ENCODE peak calls at places on chromosomes 13 and 19, in nine cellular contexts. K, U, R, H, S, P, A, C and E are unnamed samples.

GRCh38 chr13:52414051-52414450 is 8.1 kb upstream of the THSD1 start:
- DNase-seq in K (no peak), U (no peak), R (no peak), H (no peak), S (no peak), P (peak), A (no peak), C (peak), E (no peak)

GRCh38 chr19:49355890-49356289 is 6.3 kb downstream of the TEAD2 start:
- DNase-seq in K (peak), U (no peak), R (no peak), H (no peak), S (no peak), P (no peak), A (no peak), C (no peak), E (peak)

GRCh38 chr13:71880753-71881541 is 13.9 kb upstream of the DACH1 start:
- DNase-seq in K (no peak), U (no peak), R (no peak), H (no peak), S (no peak), P (peak), A (no peak), C (peak), E (no peak)

GRCh38 chr13:46575843-46576242 is 22.9 kb downstream of the LRCH1 start:
- DNase-seq in K (no peak), U (no peak), R (no peak), H (peak), S (peak), P (peak), A (peak), C (peak), E (peak)

GRCh38 chr19:34851277-34851804 is 75.4 kb upstream of the ZNF30 start:
- DNase-seq in K (no peak), U (no peak), R (no peak), H (peak), S (no peak), P (peak), A (no peak), C (no peak), E (peak)

GRCh38 chr13:43489168-43489730 is 297.5 kb downstream of the ENOX1 start:
- DNase-seq in K (no peak), U (no peak), R (no peak), H (no peak), S (no peak), P (no peak), A (peak), C (no peak), E (no peak)

GRCh38 chr13:106176103-106176502 is 359.4 kb downstream of the EFNB2 start:
- DNase-seq in K (no peak), U (no peak), R (no peak), H (no peak), S (no peak), P (no peak), A (no peak), C (no peak), E (no peak)

GRCh38 chr13:40408602-40409001 is 257.8 kb downstream of the FOXO1 start:
- DNase-seq in K (no peak), U (no peak), R (no peak), H (no peak), S (no peak), P (no peak), A (no peak), C (peak), E (peak)

GRCh38 chr19:9144920-9145319 is 4.7 kb downstream of the ZNF317 start:
- DNase-seq in K (no peak), U (no peak), R (no peak), H (no peak), S (peak), P (no peak), A (no peak), C (no peak), E (peak)

GRCh38 chr19:6753178-6754031 is 13.8 kb downstream of the SH2D3A start:
- DNase-seq in K (peak), U (peak), R (peak), H (peak), S (peak), P (no peak), A (peak), C (peak), E (peak)

GRCh38 chr13:111184685-111185401 is 69.7 kb downstream of the ARHGEF7 start:
- DNase-seq in K (no peak), U (peak), R (peak), H (no peak), S (peak), P (no peak), A (peak), C (no peak), E (no peak)

GRCh38 chr19:6402834-6403608 is 10.1 kb upstream of the GTF2F1 start:
- DNase-seq in K (no peak), U (no peak), R (no peak), H (no peak), S (peak), P (no peak), A (no peak), C (no peak), E (no peak)

GRCh38 chr19:51094696-51095279 is 12.1 kb upstream of the KLK14 start:
- DNase-seq in K (peak), U (peak), R (peak), H (peak), S (no peak), P (no peak), A (peak), C (no peak), E (peak)

GRCh38 chr13:96958286-96958891 is 35.9 kb downstream of the OXGR1 start:
- DNase-seq in K (no peak), U (peak), R (peak), H (no peak), S (peak), P (peak), A (no peak), C (peak), E (peak)

GRCh38 chr19:55640043-55640576 is 692 bp upstream of the ZNF580 start:
- DNase-seq in K (peak), U (peak), R (peak), H (no peak), S (peak), P (peak), A (peak), C (no peak), E (no peak)

GRCh38 chr19:16051254-16052025 is 24.9 kb upstream of the TPM4 start:
- DNase-seq in K (peak), U (no peak), R (no peak), H (no peak), S (peak), P (peak), A (no peak), C (peak), E (peak)

GRCh38 chr13:35600137-35600536 is 123.6 kb upstream of the MAB21L1 start:
- DNase-seq in K (no peak), U (no peak), R (no peak), H (no peak), S (peak), P (no peak), A (no peak), C (peak), E (no peak)

GRCh38 chr13:37701306-37701705 is 102.7 kb upstream of the POSTN start:
- DNase-seq in K (no peak), U (no peak), R (no peak), H (no peak), S (peak), P (no peak), A (no peak), C (no peak), E (peak)

GRCh38 chr13:83733293-83733692 is 149.0 kb downstream of the SLITRK1 start:
- DNase-seq in K (no peak), U (no peak), R (no peak), H (no peak), S (no peak), P (no peak), A (no peak), C (no peak), E (no peak)

GRCh38 chr19:41705393-41706174 is 2.8 kb upstream of the CEACAM5 start:
- DNase-seq in K (no peak), U (peak), R (peak), H (no peak), S (no peak), P (peak), A (no peak), C (peak), E (peak)

GRCh38 chr19:40599331-40600085 is 1.7 kb upstream of the LTBP4 start:
- DNase-seq in K (no peak), U (no peak), R (no peak), H (no peak), S (no peak), P (no peak), A (no peak), C (peak), E (no peak)

GRCh38 chr19:40600086-40600917 is 867 bp upstream of the LTBP4 start:
- DNase-seq in K (no peak), U (no peak), R (no peak), H (no peak), S (no peak), P (no peak), A (peak), C (no peak), E (no peak)

GRCh38 chr19:40598918-40599307 is 2.3 kb upstream of the LTBP4 start:
- DNase-seq in K (no peak), U (no peak), R (no peak), H (no peak), S (no peak), P (no peak), A (peak), C (no peak), E (no peak)

GRCh38 chr19:40603071-40603718 is 2.0 kb downstream of the LTBP4 start:
- DNase-seq in K (no peak), U (no peak), R (no peak), H (peak), S (peak), P (peak), A (peak), C (peak), E (no peak)

GRCh38 chr19:40601061-40601973 is at the start of gene LTBP4:
- DNase-seq in K (no peak), U (no peak), R (no peak), H (no peak), S (no peak), P (no peak), A (peak), C (no peak), E (no peak)
- TF ChIP-seq CTCF in K (peak), U (no peak), R (peak), H (no peak), S (no peak), P (no peak), A (peak), C (peak), E (no peak)

GRCh38 chr13:112624040-112624439 is 36.1 kb upstream of the TUBGCP3 start:
- DNase-seq in K (no peak), U (no peak), R (no peak), H (no peak), S (no peak), P (no peak), A (no peak), C (no peak), E (no peak)
- TF ChIP-seq CTCF in K (no peak), U (no peak), R (no peak), H (no peak), S (no peak), P (no peak), A (no peak), C (no peak), E (no peak)

GRCh38 chr19:45524575-45525129 is 17.4 kb downstream of the VASP start:
- DNase-seq in K (no peak), U (no peak), R (no peak), H (no peak), S (no peak), P (no peak), A (peak), C (no peak), E (no peak)

GRCh38 chr19:45526971-45527370 is 19.7 kb downstream of the VASP start:
- DNase-seq in K (no peak), U (no peak), R (no peak), H (no peak), S (no peak), P (no peak), A (peak), C (no peak), E (no peak)

GRCh38 chr19:45526143-45526542 is 18.9 kb downstream of the VASP start:
- DNase-seq in K (peak), U (no peak), R (no peak), H (peak), S (peak), P (peak), A (peak), C (peak), E (peak)

GRCh38 chr19:45522010-45522941 is 15.0 kb downstream of the VASP start:
- DNase-seq in K (no peak), U (no peak), R (no peak), H (no peak), S (no peak), P (no peak), A (peak), C (no peak), E (no peak)

DNA sequence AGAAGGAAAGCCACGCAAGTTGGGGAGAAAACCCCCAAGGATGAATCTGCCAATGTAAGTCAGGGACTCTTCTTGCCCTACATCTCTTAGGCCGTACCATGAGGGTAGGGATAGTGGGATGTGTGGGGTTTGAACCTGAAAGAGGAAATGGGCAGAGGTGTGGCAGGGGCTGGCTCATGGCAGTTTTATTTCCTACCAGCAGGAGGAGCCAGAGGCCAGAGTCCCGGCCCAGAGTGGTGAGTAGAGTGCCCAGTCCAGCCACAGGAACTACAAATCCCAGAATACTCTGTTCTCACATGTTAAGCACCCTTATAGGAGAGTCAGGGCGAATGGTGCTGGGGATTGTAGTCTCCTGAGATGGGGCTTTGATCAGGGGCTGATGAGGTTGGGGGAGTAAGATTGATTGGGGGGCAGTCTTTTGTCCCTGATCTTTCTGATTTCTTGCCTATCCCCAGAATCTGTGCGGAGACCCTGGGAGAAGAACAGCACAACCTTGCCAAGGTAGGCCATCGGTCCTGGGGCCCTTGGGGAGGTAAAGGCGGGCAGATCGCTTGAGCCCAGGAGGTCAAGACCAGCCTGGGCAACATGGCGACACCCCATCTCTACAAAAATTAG is 16.5 kb downstream of the VASP start:
- DNase-seq in K (peak), U (peak), R (peak), H (peak), S (peak), P (peak), A (peak), C (peak), E (peak)
- TF ChIP-seq CTCF in K (peak), U (peak), R (peak), H (peak), S (peak), P (peak), A (peak), C (peak), E (peak)

GRCh38 chr13:24512208-24513068 is at the start of gene PARP4:
- DNase-seq in K (peak), U (peak), R (peak), H (peak), S (peak), P (peak), A (peak), C (peak), E (peak)
- TF ChIP-seq CTCF in K (no peak), U (no peak), R (no peak), H (peak), S (no peak), P (no peak), A (no peak), C (peak), E (no peak)

GRCh38 chr13:25262261-25262660 is 25.0 kb downstream of the MTMR6 start:
- DNase-seq in K (no peak), U (no peak), R (no peak), H (no peak), S (no peak), P (no peak), A (no peak), C (no peak), E (no peak)

GRCh38 chr13:25268561-25268960 is 18.7 kb downstream of the MTMR6 start:
- DNase-seq in K (no peak), U (no peak), R (no peak), H (peak), S (no peak), P (no peak), A (no peak), C (no peak), E (no peak)

DNA sequence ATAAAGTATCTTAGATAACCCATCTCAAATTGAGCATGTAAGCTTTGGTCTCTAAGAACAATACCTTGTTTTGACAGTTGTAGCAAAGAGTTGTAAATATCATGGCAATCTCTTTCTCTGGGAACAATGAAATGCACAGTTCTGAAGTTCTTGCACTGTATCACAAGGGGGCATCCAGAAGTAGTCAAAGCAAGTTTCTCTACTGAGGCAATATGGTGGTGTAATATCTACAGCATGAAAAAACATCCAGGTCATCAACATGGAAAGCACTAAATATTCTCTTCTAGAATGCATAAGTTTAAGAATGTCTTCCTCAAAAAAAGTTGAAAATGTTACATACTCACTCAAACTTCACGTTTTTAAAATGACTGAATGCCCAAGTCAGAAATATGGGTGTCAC is 19.6 kb downstream of the MTMR6 start:
- DNase-seq in K (no peak), U (no peak), R (peak), H (no peak), S (peak), P (no peak), A (no peak), C (no peak), E (peak)
- TF ChIP-seq CTCF in K (peak), U (no peak), R (peak), H (peak), S (peak), P (no peak), A (no peak), C (peak), E (peak)

GRCh38 chr19:14650161-14650560 is 24.5 kb downstream of the ADGRE3 start:
- DNase-seq in K (no peak), U (no peak), R (no peak), H (no peak), S (no peak), P (no peak), A (no peak), C (no peak), E (no peak)

GRCh38 chr19:14659886-14660489 is 14.7 kb downstream of the ADGRE3 start:
- DNase-seq in K (no peak), U (no peak), R (no peak), H (peak), S (no peak), P (no peak), A (no peak), C (no peak), E (no peak)

GRCh38 chr19:14649020-14649419 is 25.6 kb downstream of the ADGRE3 start:
- DNase-seq in K (no peak), U (no peak), R (no peak), H (no peak), S (no peak), P (no peak), A (no peak), C (no peak), E (no peak)

GRCh38 chr19:14654786-14655185 is 19.9 kb downstream of the ADGRE3 start:
- DNase-seq in K (no peak), U (no peak), R (no peak), H (no peak), S (no peak), P (no peak), A (no peak), C (no peak), E (no peak)
- TF ChIP-seq CTCF in K (no peak), U (no peak), R (no peak), H (no peak), S (no peak), P (no peak), A (no peak), C (no peak), E (no peak)

DNA sequence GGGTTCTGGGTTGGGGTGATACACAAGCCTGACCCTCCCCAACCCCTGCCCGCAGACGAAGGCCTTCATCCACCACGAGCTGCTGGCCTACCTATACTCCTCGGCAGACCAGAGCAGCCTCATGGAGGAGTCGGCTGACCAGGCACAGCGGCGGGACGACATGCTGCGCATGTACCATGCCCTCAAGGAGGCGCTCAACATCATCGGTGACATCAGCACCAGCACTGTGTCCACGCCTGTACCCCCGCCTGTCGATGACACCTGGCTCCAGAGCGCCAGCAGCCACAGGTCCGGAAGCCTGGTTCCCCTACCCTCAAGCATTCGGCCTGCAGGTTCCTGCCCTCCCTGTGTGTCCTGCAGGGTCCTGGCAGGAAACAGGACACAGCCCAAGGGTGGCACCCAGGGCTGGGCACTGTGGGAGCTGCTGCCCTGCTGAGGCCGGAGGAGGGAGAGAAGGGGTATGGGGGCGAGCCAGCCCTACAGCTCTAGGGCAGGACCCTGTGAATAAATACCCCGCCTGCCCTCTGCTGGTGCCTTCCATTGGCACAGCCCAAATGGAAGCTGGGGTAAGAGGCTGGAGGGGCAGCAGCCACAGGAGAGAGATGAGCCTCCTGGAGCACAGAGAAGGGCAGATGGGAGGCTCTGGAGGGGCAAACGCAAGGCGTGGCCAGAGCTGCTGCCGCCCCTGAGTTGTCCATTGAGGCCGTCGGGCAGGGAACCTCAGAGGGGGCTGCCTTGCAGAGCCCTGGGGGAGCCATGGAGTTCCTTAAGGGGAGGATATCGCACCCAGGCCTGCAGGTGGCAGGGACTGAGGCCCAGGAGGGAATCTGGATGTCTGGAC is 6.8 kb downstream of the TMED1 start:
- DNase-seq in K (peak), U (no peak), R (no peak), H (peak), S (no peak), P (no peak), A (peak), C (no peak), E (no peak)
- TF ChIP-seq CTCF in K (no peak), U (no peak), R (no peak), H (peak), S (peak), P (no peak), A (no peak), C (no peak), E (no peak)